ENCODE peak calls at places on chromosome 12, in ten cellular contexts. J, Y, M, N, Q, L, X, I, H and O are unnamed samples.

GRCh38 chr12:62725781-62726180 is 209.2 kb downstream of the PPM1H start:
- DNase-seq in Q (no peak), X (no peak), L (no peak), M (peak), Y (no peak), I (no peak), H (no peak), N (no peak), J (no peak), O (no peak)

GRCh38 chr12:84636801-84637285 is 275.8 kb downstream of the SLC6A15 start:
- DNase-seq in M (no peak), Y (no peak), Q (no peak), J (peak), L (peak), H (no peak), N (peak), X (no peak), I (no peak), O (no peak)

GRCh38 chr12:109087250-109087649 is 6.0 kb downstream of the ALKBH2 start:
- DNase-seq in M (no peak), X (no peak), N (no peak), H (no peak), J (no peak), L (no peak), Y (no peak), Q (no peak), I (no peak), O (no peak)

GRCh38 chr12:131608740-131609665 is 101.9 kb upstream of the SFSWAP start:
- DNase-seq in X (peak), H (peak), I (peak), J (peak), L (no peak), N (peak), Y (peak), Q (peak), M (peak), O (peak)

GRCh38 chr12:1220127-1221092 is 229.4 kb downstream of the ERC1 start:
- DNase-seq in N (no peak), J (no peak), X (no peak), H (no peak), Q (no peak), M (no peak), I (no peak), L (no peak), Y (no peak), O (no peak)

GRCh38 chr12:124454735-124455134 is 112.7 kb downstream of the NCOR2 start:
- DNase-seq in Y (no peak), Q (no peak), L (peak), N (peak), I (no peak), M (no peak), H (no peak), X (no peak), J (no peak), O (no peak)

GRCh38 chr12:42977451-42978230 is 388.1 kb upstream of the PRICKLE1 start:
- DNase-seq in N (no peak), Y (no peak), J (no peak), Q (no peak), H (no peak), M (peak), X (no peak), I (no peak), L (no peak), O (no peak)

GRCh38 chr12:52951640-52952039 is 2.7 kb downstream of the KRT18 start:
- DNase-seq in N (no peak), M (no peak), Y (no peak), I (no peak), H (no peak), J (no peak), Q (no peak), X (no peak), L (no peak), O (no peak)

GRCh38 chr12:49094104-49094948 is at the start of gene DHH:
- DNase-seq in L (no peak), H (no peak), I (no peak), X (no peak), J (no peak), Y (no peak), Q (no peak), M (no peak), N (no peak), O (peak)

GRCh38 chr12:54201001-54201794 is 12.4 kb upstream of the SMUG1 start:
- DNase-seq in J (peak), Y (peak), H (peak), M (peak), L (peak), X (peak), N (peak), Q (peak), I (peak), O (peak)

GRCh38 chr12:8038659-8039114 is 6.2 kb downstream of the FOXJ2 start:
- DNase-seq in Q (no peak), M (no peak), X (no peak), N (peak), I (no peak), L (no peak), Y (peak), J (peak), H (peak), O (peak)

GRCh38 chr12:113793250-113793649 is 172.9 kb downstream of the RBM19 start:
- DNase-seq in X (no peak), H (no peak), J (no peak), I (no peak), L (no peak), M (no peak), Q (no peak), N (no peak), Y (no peak), O (no peak)